ENCODE peak calls at places on chromosomes 7 and 10, in four cellular contexts. One of them, this sample, is unnamed.

GRCh38 chr10:103853428-103854264 is 1.7 kb downstream of the SH3PXD2A start:
- DNase-seq in GM12878: no peak
- DNase-seq in HepG2: peak; percentile 90
- DNase-seq in K562: no peak
- DNase-seq in this sample: no peak

GRCh38 chr7:42096681-42097637 is 140.1 kb downstream of the GLI3 start:
- DNase-seq in GM12878: no peak
- DNase-seq in K562: no peak
- DNase-seq in HepG2: no peak
- DNase-seq in this sample: no peak

GRCh38 chr10:74177140-74177677 is 26.2 kb downstream of the ADK start:
- DNase-seq in K562: peak; percentile 54
- DNase-seq in GM12878: no peak
- DNase-seq in HepG2: peak; percentile 81
- DNase-seq in this sample: peak; percentile 27

GRCh38 chr7:16753102-16753931 is at the start of gene TSPAN13:
- DNase-seq in K562: peak; percentile 95
- DNase-seq in HepG2: peak; percentile 81
- DNase-seq in GM12878: no peak
- DNase-seq in this sample: peak; percentile 97

GRCh38 chr7:11760372-11760771 is 71.6 kb downstream of the THSD7A start:
- DNase-seq in HepG2: no peak
- DNase-seq in K562: no peak
- DNase-seq in GM12878: no peak
- DNase-seq in this sample: no peak

GRCh38 chr10:101960879-101961395 is 95.0 kb downstream of the ARMH3 start:
- DNase-seq in HepG2: no peak
- DNase-seq in K562: no peak
- DNase-seq in GM12878: no peak
- DNase-seq in this sample: no peak

GRCh38 chr10:102615361-102615760 is 28.9 kb upstream of the TRIM8 start:
- DNase-seq in K562: peak; percentile 70
- DNase-seq in HepG2: no peak
- DNase-seq in GM12878: no peak
- DNase-seq in this sample: peak; percentile 80

GRCh38 chr7:81676813-81677212 is 93.0 kb downstream of the HGF start:
- DNase-seq in GM12878: no peak
- DNase-seq in HepG2: no peak
- DNase-seq in K562: no peak
- DNase-seq in this sample: no peak

GRCh38 chr7:64877714-64878610 is 25.1 kb upstream of the ZNF273 start:
- DNase-seq in GM12878: no peak
- DNase-seq in HepG2: no peak
- DNase-seq in K562: no peak
- DNase-seq in this sample: no peak

GRCh38 chr7:497346-497745 is 22.3 kb downstream of the PDGFA start:
- DNase-seq in GM12878: no peak
- DNase-seq in HepG2: no peak
- DNase-seq in K562: no peak
- DNase-seq in this sample: peak; percentile 1

GRCh38 chr10:35780970-35781642 is 139.0 kb upstream of the FZD8 start:
- DNase-seq in K562: no peak
- DNase-seq in GM12878: no peak
- DNase-seq in HepG2: no peak
- DNase-seq in this sample: no peak

GRCh38 chr10:63157845-63158624 is 24.9 kb downstream of the NRBF2 start:
- DNase-seq in HepG2: peak; percentile 84
- DNase-seq in GM12878: peak; percentile 49
- DNase-seq in K562: peak; percentile 71
- DNase-seq in this sample: peak; percentile 96

GRCh38 chr7:102424129-102424551 is 9.2 kb upstream of the ORAI2 start:
- DNase-seq in HepG2: no peak
- DNase-seq in GM12878: no peak
- DNase-seq in K562: no peak
- DNase-seq in this sample: peak; percentile 48

GRCh38 chr10:6176691-6177231 is 26.0 kb upstream of the PFKFB3 start:
- DNase-seq in HepG2: no peak
- DNase-seq in GM12878: no peak
- DNase-seq in K562: no peak
- DNase-seq in this sample: no peak

GRCh38 chr10:104300002-104300735 is 31.2 kb downstream of the GSTO2 start:
- DNase-seq in HepG2: no peak
- DNase-seq in GM12878: no peak
- DNase-seq in K562: no peak
- DNase-seq in this sample: no peak

GRCh38 chr7:17095951-17096350 is 202.5 kb upstream of the AHR start:
- DNase-seq in K562: no peak
- DNase-seq in GM12878: no peak
- DNase-seq in HepG2: no peak
- DNase-seq in this sample: no peak

GRCh38 chr10:4431114-4431862 is 394.7 kb upstream of the AKR1E2 start:
- DNase-seq in GM12878: no peak
- DNase-seq in HepG2: peak; percentile 65
- DNase-seq in K562: no peak
- DNase-seq in this sample: no peak

GRCh38 chr10:114283091-114283490 is 44.0 kb downstream of the VWA2 start:
- DNase-seq in HepG2: no peak
- DNase-seq in K562: no peak
- DNase-seq in GM12878: no peak
- DNase-seq in this sample: no peak

GRCh38 chr7:123580406-123581161 is 21.0 kb upstream of the ASB15 start:
- DNase-seq in HepG2: peak; percentile 46
- DNase-seq in K562: no peak
- DNase-seq in GM12878: no peak
- DNase-seq in this sample: peak; percentile 78

GRCh38 chr7:148911626-148912025 is 27.5 kb upstream of the EZH2 start:
- DNase-seq in GM12878: no peak
- DNase-seq in K562: no peak
- DNase-seq in HepG2: no peak
- DNase-seq in this sample: no peak

GRCh38 chr7:35277359-35277758 is 23.5 kb upstream of the TBX20 start:
- DNase-seq in HepG2: no peak
- DNase-seq in K562: no peak
- DNase-seq in GM12878: no peak
- DNase-seq in this sample: no peak

GRCh38 chr10:93065675-93066543 is 5.3 kb downstream of the CYP26C1 start:
- DNase-seq in K562: no peak
- DNase-seq in GM12878: no peak
- DNase-seq in HepG2: no peak
- DNase-seq in this sample: peak; percentile 74

GRCh38 chr7:87506243-87507180 is 31.0 kb upstream of the ABCB4 start:
- DNase-seq in HepG2: peak; percentile 11
- DNase-seq in GM12878: no peak
- DNase-seq in K562: no peak
- DNase-seq in this sample: no peak

GRCh38 chr7:97506728-97507127 is 225.2 kb upstream of the TAC1 start:
- DNase-seq in HepG2: no peak
- DNase-seq in GM12878: peak; percentile 20
- DNase-seq in K562: no peak
- DNase-seq in this sample: no peak

GRCh38 chr10:47383254-47384147 is 592 bp downstream of the ZNF488 start:
- DNase-seq in HepG2: no peak
- DNase-seq in K562: no peak
- DNase-seq in GM12878: no peak
- DNase-seq in this sample: peak; percentile 88

GRCh38 chr10:5776881-5777197 is 36.4 kb downstream of the GDI2 start:
- DNase-seq in K562: no peak
- DNase-seq in GM12878: no peak
- DNase-seq in HepG2: no peak
- DNase-seq in this sample: no peak

GRCh38 chr10:30074933-30075332 is 15.5 kb upstream of the JCAD start:
- DNase-seq in GM12878: no peak
- DNase-seq in K562: no peak
- DNase-seq in HepG2: no peak
- DNase-seq in this sample: no peak

GRCh38 chr10:72784551-72785421 is 92.8 kb downstream of the MCU start:
- DNase-seq in GM12878: no peak
- DNase-seq in K562: no peak
- DNase-seq in HepG2: no peak
- DNase-seq in this sample: peak; percentile 76

GRCh38 chr7:121084748-121085336 is 96.3 kb downstream of the CPED1 start:
- DNase-seq in GM12878: no peak
- DNase-seq in HepG2: peak; percentile 24
- DNase-seq in K562: no peak
- DNase-seq in this sample: no peak

GRCh38 chr10:79098596-79099015 is 29.8 kb downstream of the ZMIZ1 start:
- DNase-seq in HepG2: no peak
- DNase-seq in K562: no peak
- DNase-seq in GM12878: peak; percentile 57
- DNase-seq in this sample: no peak

GRCh38 chr7:99557196-99557607 is 1.2 kb upstream of the ZNF655 start:
- DNase-seq in HepG2: no peak
- DNase-seq in K562: peak; percentile 30
- DNase-seq in GM12878: no peak
- DNase-seq in this sample: no peak

GRCh38 chr10:44956717-44957706 is 2.6 kb upstream of the RASSF4 start:
- DNase-seq in K562: no peak
- DNase-seq in HepG2: no peak
- DNase-seq in GM12878: no peak
- DNase-seq in this sample: no peak

GRCh38 chr10:44959243-44960097 is at the start of gene RASSF4:
- DNase-seq in GM12878: no peak
- DNase-seq in HepG2: peak; percentile 81
- DNase-seq in K562: peak; percentile 100
- DNase-seq in this sample: peak; percentile 96

GRCh38 chr10:44958897-44959242 is 732 bp upstream of the RASSF4 start:
- DNase-seq in GM12878: no peak
- DNase-seq in HepG2: no peak
- DNase-seq in K562: no peak
- DNase-seq in this sample: no peak

GRCh38 chr10:44960098-44960480 is 487 bp downstream of the RASSF4 start:
- DNase-seq in K562: no peak
- DNase-seq in GM12878: no peak
- DNase-seq in HepG2: no peak
- DNase-seq in this sample: peak; percentile 56

DNA sequence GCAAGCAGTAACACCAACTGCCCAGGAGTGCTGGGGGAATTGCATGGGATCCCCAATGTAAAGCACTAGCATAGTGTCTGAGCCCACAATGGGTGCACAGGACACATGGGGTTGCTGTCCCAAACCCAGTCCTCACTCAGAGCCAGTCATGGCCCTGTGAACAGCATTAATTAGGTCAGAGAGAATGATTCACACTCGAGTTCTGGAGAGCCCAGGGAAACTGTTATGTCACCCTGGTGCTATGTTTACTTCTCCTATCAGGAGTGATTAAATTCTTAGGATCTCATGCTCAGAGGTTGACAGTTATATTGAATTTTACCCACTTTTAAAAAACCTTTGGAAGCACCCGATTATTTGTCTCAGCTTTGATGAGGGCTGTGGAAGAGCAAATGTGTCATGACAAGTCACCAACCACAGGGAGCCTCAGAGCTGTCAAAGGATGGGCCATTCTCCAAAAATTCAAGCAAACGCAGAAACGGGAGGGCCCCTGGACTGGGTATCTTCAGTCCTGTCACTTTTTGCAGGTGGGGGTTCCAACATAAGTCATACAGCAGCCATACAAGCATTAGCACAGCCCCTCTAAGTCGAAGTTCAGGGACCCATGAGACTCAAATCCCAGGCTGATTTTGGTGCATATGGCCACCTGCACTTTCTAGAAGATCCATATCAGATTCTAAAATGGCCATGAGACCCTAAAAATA is 1.3 kb upstream of the RASSF4 start:
- DNase-seq in GM12878: no peak
- DNase-seq in K562: no peak
- DNase-seq in HepG2: no peak
- DNase-seq in this sample: no peak
- TF ChIP-seq CREB1 in GM12878: no peak
- TF ChIP-seq CREB1 in K562: no peak
- TF ChIP-seq CREB1 in HepG2: no peak
- TF ChIP-seq CREB1 in this sample: no peak

GRCh38 chr7:150378115-150378852 is 846 bp upstream of the ZNF775 start:
- DNase-seq in HepG2: peak; percentile 82
- DNase-seq in K562: peak; percentile 71
- DNase-seq in GM12878: no peak
- DNase-seq in this sample: peak; percentile 97

GRCh38 chr7:150379590-150380379 is 655 bp downstream of the ZNF775 start:
- DNase-seq in HepG2: no peak
- DNase-seq in GM12878: no peak
- DNase-seq in K562: no peak
- DNase-seq in this sample: no peak

GRCh38 chr7:150380463-150380862 is 1.3 kb downstream of the ZNF775 start:
- DNase-seq in K562: no peak
- DNase-seq in GM12878: no peak
- DNase-seq in HepG2: no peak
- DNase-seq in this sample: no peak

GRCh38 chr7:150377116-150377979 is 1.8 kb upstream of the ZNF775 start:
- DNase-seq in HepG2: no peak
- DNase-seq in GM12878: no peak
- DNase-seq in K562: no peak
- DNase-seq in this sample: no peak

GRCh38 chr7:150378853-150379589 is at the start of gene ZNF775:
- DNase-seq in GM12878: no peak
- DNase-seq in K562: peak; percentile 100
- DNase-seq in HepG2: peak; percentile 90
- DNase-seq in this sample: peak; percentile 99
- TF ChIP-seq REST in GM12878: no peak
- TF ChIP-seq REST in K562: peak; percentile 75
- TF ChIP-seq REST in HepG2: peak; percentile 16
- TF ChIP-seq REST in this sample: no peak

DNA sequence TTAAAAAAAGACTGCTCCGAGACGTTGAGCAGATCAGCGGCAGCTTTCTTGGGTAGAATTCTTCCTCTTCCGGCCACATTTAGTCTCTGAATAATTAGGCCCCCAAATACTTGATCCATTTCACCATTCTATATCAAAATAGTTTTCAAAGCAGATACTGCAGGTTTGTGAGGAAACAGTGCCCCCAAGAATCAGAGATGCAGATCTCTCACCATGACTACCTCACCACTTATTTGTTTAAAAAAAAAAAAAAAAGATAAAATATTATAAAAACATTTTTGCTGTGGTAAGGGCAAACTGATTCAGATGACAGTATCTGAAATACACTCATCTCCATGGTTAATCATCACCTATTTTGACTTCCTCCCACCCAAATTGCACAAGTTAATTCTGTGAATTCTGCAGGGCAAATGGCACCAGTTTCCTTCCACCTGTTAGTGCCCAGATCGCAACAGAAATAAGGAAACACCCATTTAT is 210.4 kb downstream of the FAM107B start:
- DNase-seq in K562: no peak
- DNase-seq in HepG2: no peak
- DNase-seq in GM12878: no peak
- DNase-seq in this sample: no peak
- H3K4me1 ChIP-seq in K562: no peaks in the 10 kb centered on the region
- H3K4me1 ChIP-seq in HepG2: peaks cover 26% of the 10 kb centered on the region
- H3K4me1 ChIP-seq in GM12878: peaks cover 26% of the 10 kb centered on the region
- H3K4me1 ChIP-seq in this sample: peaks cover 8% of the 10 kb centered on the region

DNA sequence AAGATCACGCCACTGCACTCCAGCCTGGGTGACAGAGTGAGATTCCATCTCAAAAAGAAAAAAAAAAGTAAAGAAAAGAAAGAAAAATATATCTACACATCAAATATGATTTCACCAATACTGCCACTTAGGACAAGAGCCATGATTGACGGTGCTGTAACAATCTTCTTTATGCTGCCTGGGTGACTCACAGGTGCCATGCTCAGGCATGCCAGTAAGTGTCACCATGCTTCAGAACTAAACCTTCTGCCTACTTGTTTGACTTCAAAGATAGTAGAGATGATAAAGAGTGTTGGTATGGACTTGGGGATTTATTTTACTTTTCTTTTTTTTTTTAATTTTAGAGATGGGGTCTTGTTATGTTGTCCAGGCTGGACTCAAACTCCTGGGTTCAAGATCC is 33.6 kb upstream of the DNMBP start:
- DNase-seq in K562: no peak
- DNase-seq in GM12878: no peak
- DNase-seq in HepG2: no peak
- DNase-seq in this sample: no peak
- TF ChIP-seq CREB1 in K562: no peak
- TF ChIP-seq CREB1 in GM12878: no peak
- TF ChIP-seq CREB1 in HepG2: no peak
- TF ChIP-seq CREB1 in this sample: no peak